ENCODE peak calls at places on chromosome 6, in nine cellular contexts. O is GM03348; Q is fibroblast of lung; L is T-cell; T is RPMI8226; W is SW480; N is cardiac fibroblast; R is CD4-positive, alpha-beta T cell; V is mesothelial cell of epicardium. B is an unnamed sample.

GRCh38 chr6:169783971-169784930 is 32.8 kb downstream of the ERMARD start:
- DNase-seq in N (no peak), R (no peak), O (no peak), Q (peak; percentile 53), V (no peak), L (no peak), T (no peak), W (no peak), B (no peak)

GRCh38 chr6:170072246-170072645 is 218.6 kb downstream of the DLL1 start:
- DNase-seq in O (no peak), W (no peak), T (no peak), L (no peak), R (no peak), V (no peak), Q (no peak), N (no peak), B (no peak)

GRCh38 chr6:154479388-154480143 is 30.9 kb downstream of the CNKSR3 start:
- DNase-seq in Q (peak; percentile 77), T (no peak), W (no peak), R (no peak), V (no peak), L (no peak), O (peak; percentile 66), N (peak; percentile 64), B (no peak)

GRCh38 chr6:54301770-54302169 is 6.5 kb upstream of the TINAG start:
- DNase-seq in N (no peak), R (no peak), T (no peak), L (no peak), O (no peak), W (no peak), Q (no peak), V (no peak), B (no peak)

GRCh38 chr6:44641344-44641743 is 253.8 kb downstream of the CDC5L start:
- DNase-seq in N (no peak), T (no peak), Q (peak; percentile 76), O (no peak), V (no peak), L (no peak), W (no peak), R (no peak), B (no peak)

GRCh38 chr6:153231048-153231635 is 100.1 kb upstream of the RGS17 start:
- DNase-seq in Q (peak; percentile 30), R (no peak), W (peak; percentile 7), O (peak; percentile 20), T (peak; percentile 60), V (peak; percentile 75), L (no peak), N (peak; percentile 45), B (peak; percentile 52)

GRCh38 chr6:119324718-119325117 is 24.8 kb downstream of the MAN1A1 start:
- DNase-seq in N (no peak), W (no peak), O (no peak), V (no peak), T (no peak), Q (no peak), L (no peak), R (no peak), B (no peak)

GRCh38 chr6:15184441-15184861 is 61.4 kb upstream of the JARID2 start:
- DNase-seq in V (no peak), T (no peak), N (no peak), W (no peak), Q (no peak), R (no peak), L (no peak), O (no peak), B (no peak)